ENCODE peak calls at places on chromosomes 13 and 19, in four cellular contexts. S, D, U and C are unnamed samples.

GRCh38 chr13:40911341-40911740 is 107.8 kb downstream of the ELF1 start:
- DNase-seq in U (no peak), S (no peak), D (no peak), C (peak)

GRCh38 chr13:50612717-50613116 is 230.8 kb downstream of the DLEU7 start:
- DNase-seq in U (no peak), S (no peak), D (no peak), C (no peak)

GRCh38 chr13:51764184-51765141 is 39.5 kb downstream of the DHRS12 start:
- DNase-seq in S (no peak), U (peak), D (no peak), C (peak)

GRCh38 chr13:93987458-93987857 is 492.0 kb downstream of the DCT start:
- DNase-seq in U (no peak), S (no peak), D (no peak), C (no peak)

GRCh38 chr19:32397736-32398135 is 7.8 kb upstream of the DPY19L3 start:
- DNase-seq in U (peak), D (no peak), S (no peak), C (peak)

GRCh38 chr13:113766035-113766800 is 7.2 kb downstream of the TMEM255B start:
- DNase-seq in D (no peak), S (no peak), U (no peak), C (no peak)

GRCh38 chr19:44003461-44004134 is 841 bp downstream of the ZNF230 start:
- DNase-seq in U (no peak), S (no peak), D (peak), C (peak)

GRCh38 chr13:92656103-92656502 is 570.5 kb upstream of the GPC6 start:
- DNase-seq in U (no peak), S (no peak), D (no peak), C (no peak)

GRCh38 chr19:41219924-41220567 is 1.0 kb downstream of the AXL start:
- DNase-seq in U (peak), S (no peak), D (peak), C (peak)

GRCh38 chr19:311813-312261 is 20.6 kb upstream of the PLPP2 start:
- DNase-seq in U (no peak), D (peak), S (no peak), C (no peak)

GRCh38 chr19:51644636-51645271 is 1.9 kb downstream of the SIGLEC14 start:
- DNase-seq in D (no peak), U (no peak), S (no peak), C (no peak)

GRCh38 chr13:32496574-32497160 is 41.9 kb downstream of the N4BP2L2 start:
- DNase-seq in D (no peak), U (no peak), S (no peak), C (no peak)

GRCh38 chr19:40523322-40524047 is 53.2 kb upstream of the SHKBP1 start:
- DNase-seq in S (no peak), U (peak), D (peak), C (peak)

GRCh38 chr19:15337202-15337601 is 4.9 kb upstream of the BRD4 start:
- DNase-seq in D (no peak), S (no peak), U (peak), C (peak)

GRCh38 chr13:63842102-63842501 is 2426.5 kb upstream of the PCDH20 start:
- DNase-seq in U (no peak), S (no peak), D (no peak), C (no peak)

GRCh38 chr19:42095814-42096230 is 19.9 kb downstream of the ZNF574 start:
- DNase-seq in S (no peak), U (no peak), D (peak), C (no peak)

GRCh38 chr13:34207334-34207733 is 389.4 kb downstream of the RFC3 start:
- DNase-seq in U (peak), S (no peak), D (no peak), C (peak)

GRCh38 chr19:280541-281007 is 10.6 kb downstream of the PLPP2 start:
- DNase-seq in U (no peak), D (peak), S (no peak), C (no peak)

GRCh38 chr13:35866801-35867200 is 264.4 kb downstream of the DCLK1 start:
- DNase-seq in S (no peak), D (no peak), U (no peak), C (peak)

GRCh38 chr13:80904386-80904785 is 563.5 kb upstream of the SPRY2 start:
- DNase-seq in S (no peak), D (no peak), U (no peak), C (no peak)

GRCh38 chr19:29439021-29439420 is 86.8 kb upstream of the VSTM2B start:
- DNase-seq in D (no peak), S (no peak), U (no peak), C (no peak)

DNA sequence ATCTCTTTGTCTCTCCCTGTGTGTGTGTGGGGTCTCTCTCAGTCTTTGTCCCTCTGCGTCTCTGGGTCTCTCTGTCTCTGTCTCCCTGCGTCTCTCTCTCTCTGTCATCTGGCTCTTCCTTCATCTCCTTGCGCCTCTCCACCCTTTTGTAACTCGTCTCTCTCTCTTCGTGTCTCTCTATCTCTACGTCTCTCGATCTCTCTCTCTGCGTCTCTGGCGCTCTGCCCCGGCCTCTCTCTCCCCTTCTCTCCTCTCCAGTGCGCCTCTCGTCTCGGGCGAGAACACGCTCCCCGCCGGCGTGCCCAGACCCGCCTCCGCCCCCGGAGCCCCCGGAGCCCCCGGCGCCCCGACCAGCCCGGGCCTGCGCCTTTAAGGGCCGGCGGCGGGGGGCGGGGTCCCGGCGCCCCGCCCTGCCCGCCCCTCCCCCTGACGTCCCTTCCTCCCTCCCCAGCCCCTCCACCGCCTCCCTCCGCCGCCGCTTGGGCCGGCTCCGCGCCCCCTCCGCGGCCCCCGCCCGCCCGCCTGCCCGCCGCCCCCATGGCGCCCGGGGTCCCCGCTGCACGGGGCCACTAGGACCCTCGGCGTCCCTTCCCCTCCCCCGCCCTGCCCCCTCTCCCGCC is at the start of gene MARK4:
- DNase-seq in D (peak), U (peak), S (no peak), C (peak)
- H3K9ac ChIP-seq in D (peak), U (peak), S (peak), C (peak)

GRCh38 chr19:6589711-6590457 is 1.1 kb downstream of the CD70 start:
- DNase-seq in D (no peak), S (no peak), U (no peak), C (no peak)
- H3K9ac ChIP-seq in D (no peak), S (no peak), U (no peak), C (no peak)

GRCh38 chr19:12825259-12826131 is 8.9 kb downstream of the RTBDN start:
- DNase-seq in U (no peak), S (no peak), D (peak), C (no peak)

GRCh38 chr19:12833418-12833746 is 997 bp downstream of the RTBDN start:
- DNase-seq in S (no peak), U (no peak), D (no peak), C (no peak)

GRCh38 chr19:12833747-12834417 is 497 bp downstream of the RTBDN start:
- DNase-seq in S (no peak), D (peak), U (no peak), C (peak)

GRCh38 chr19:12834418-12834943 is at the start of gene RTBDN:
- DNase-seq in D (peak), S (no peak), U (no peak), C (no peak)

DNA sequence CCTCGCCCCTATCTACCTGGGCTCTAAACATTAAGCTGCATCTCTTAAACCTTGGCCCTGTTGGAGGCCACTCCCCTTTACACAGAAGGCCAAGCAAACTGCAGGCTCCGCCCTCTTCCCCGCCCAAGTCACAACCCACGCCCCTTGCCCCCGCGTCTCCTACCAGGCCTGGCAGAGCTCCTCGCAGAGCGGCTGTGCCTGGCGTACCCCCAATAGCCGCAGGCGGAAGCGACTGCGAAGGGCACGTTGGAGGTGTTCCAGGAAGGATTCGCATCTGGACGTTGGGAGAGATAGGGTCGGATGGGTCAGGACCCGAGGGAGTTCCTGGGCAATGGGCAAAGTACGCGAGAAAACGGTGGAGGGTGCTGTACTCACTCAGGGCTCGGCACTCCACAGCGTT is 5.9 kb downstream of the RTBDN start:
- DNase-seq in S (no peak), D (peak), U (no peak), C (no peak)
- H3K9ac ChIP-seq in S (no peak), D (no peak), U (no peak), C (no peak)

GRCh38 chr19:33522371-33522662 is 726 bp upstream of the PEPD start:
- DNase-seq in S (no peak), U (no peak), D (no peak), C (no peak)
- H3K9ac ChIP-seq in S (no peak), U (peak), D (no peak), C (peak)

GRCh38 chr19:30873003-30873402 is 476.2 kb downstream of the TSHZ3 start:
- DNase-seq in U (no peak), S (no peak), D (no peak), C (no peak)
- H3K9ac ChIP-seq in U (no peak), S (no peak), D (no peak), C (no peak)

DNA sequence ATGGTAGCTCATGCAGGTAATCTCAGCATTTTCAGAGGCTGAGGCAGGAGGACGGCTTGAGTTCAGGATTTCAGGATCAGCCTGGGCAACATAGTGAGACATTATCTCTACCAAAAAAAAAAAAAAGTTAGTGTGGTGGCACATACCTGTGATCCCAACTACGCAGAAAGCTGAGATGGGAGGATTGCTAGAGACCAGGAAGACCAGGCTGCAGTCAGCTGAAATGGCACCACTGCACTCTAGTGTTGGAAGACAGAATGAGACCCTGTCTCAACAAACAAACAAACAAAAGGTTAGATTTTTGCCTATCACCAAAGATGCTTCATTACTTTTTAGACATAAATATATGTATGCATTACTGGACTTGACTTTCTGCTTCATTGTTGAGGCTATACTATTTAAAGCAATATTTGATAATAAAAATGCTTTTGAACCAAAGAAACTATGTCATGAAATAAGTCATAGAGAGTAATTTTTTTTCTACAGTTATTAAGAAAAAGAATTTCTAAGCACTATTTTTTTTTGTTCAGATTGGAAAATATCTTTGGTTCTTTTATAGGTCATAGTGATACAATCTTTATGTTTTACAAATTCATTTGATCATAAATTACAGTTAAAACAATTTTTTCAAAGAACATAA is 1180.1 kb upstream of the ATXN8OS start:
- DNase-seq in S (peak), D (peak), U (no peak), C (no peak)
- H3K9ac ChIP-seq in S (no peak), D (no peak), U (no peak), C (no peak)

GRCh38 chr19:12913871-12914690 is 5.0 kb downstream of the SYCE2 start:
- DNase-seq in S (no peak), U (no peak), D (peak), C (no peak)
- H3K9ac ChIP-seq in S (no peak), U (no peak), D (no peak), C (no peak)

DNA sequence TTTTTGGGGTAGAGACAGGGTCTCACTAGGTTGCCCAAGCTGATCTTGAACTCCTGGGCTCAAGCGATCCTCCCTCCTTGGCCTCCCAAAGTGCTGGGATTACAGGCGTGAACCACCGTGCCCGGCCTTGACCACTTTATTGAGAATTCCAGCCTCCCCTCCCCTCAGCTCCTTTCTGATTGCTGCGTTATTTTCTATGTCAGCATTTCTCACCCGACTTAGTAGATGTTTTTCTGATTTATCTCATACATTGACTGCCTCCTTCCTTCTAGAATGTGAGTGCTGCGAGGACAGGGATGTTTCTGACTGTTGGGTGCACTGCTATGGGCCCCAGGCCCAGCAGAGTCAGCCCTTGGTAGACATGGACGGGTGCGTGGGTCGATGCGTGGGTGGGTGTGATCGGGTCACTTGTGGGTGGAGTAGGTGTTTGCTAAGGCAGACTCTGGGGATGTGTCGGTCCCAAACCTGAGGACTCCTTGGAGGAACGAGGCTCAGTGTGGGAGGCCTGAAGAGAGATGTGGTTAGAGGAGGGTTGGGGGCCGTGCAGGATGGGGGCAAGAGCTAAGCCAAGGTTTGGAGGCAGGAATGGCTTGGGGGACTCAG is 34.2 kb upstream of the NCCRP1 start:
- DNase-seq in D (no peak), S (no peak), U (no peak), C (no peak)
- H3K9ac ChIP-seq in D (no peak), S (no peak), U (no peak), C (no peak)

DNA sequence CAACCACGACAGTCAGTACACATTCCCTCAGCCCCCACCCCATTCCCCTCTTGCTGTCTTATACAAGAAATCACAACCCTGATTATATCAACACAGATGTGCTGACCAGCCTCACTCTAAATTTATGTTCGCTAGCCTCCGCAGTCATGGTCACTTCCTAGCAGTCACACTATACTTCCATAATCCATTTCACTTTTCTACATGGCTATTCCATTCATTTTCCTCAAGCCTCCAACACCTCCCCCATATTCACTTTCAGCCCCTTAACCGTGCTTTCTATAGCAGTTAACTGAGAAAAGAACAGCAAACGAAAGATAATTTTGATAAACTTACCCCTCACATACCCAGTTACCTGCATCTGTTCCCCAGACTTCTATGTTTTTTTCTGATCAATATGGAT is 8.4 kb downstream of the LSM14A start:
- DNase-seq in U (no peak), S (no peak), D (no peak), C (no peak)
- H3K9ac ChIP-seq in U (no peak), S (no peak), D (no peak), C (no peak)

GRCh38 chr19:4539697-4540581 is at the start of gene LRG1:
- DNase-seq in U (no peak), S (no peak), D (no peak), C (no peak)

GRCh38 chr19:4538601-4538954 is 1.3 kb downstream of the LRG1 start:
- DNase-seq in S (no peak), D (no peak), U (no peak), C (no peak)

GRCh38 chr19:4539169-4539696 is 603 bp downstream of the LRG1 start:
- DNase-seq in S (no peak), D (no peak), U (no peak), C (no peak)

GRCh38 chr19:4536798-4537197 is 1.8 kb upstream of the PLIN5 start:
- DNase-seq in D (no peak), U (no peak), S (no peak), C (no peak)

GRCh38 chr19:4537953-4538600 is 1.8 kb downstream of the LRG1 start:
- DNase-seq in U (no peak), S (no peak), D (peak), C (no peak)
- H3K9ac ChIP-seq in U (no peak), S (no peak), D (no peak), C (no peak)